ENCODE peak calls at places on chromosomes 13 and 19, in four cellular contexts. J is heart right ventricle, N is endodermal cell, K is epithelial cell of proximal tubule. Y is an unnamed sample.

GRCh38 chr19:51071006-51071405 is 6.1 kb upstream of the KLK13 start:
- DNase-seq in J (no peak), N (no peak), K (no peak), Y (no peak)

GRCh38 chr13:49844191-49844590 is 51.7 kb upstream of the KPNA3 start:
- DNase-seq in J (no peak), N (no peak), K (no peak), Y (no peak)

GRCh38 chr19:47438793-47439220 is 19.5 kb upstream of the MEIS3 start:
- DNase-seq in J (no peak), N (peak; percentile 82), K (no peak), Y (no peak)

GRCh38 chr13:74920945-74921725 is 560.8 kb downstream of the TBC1D4 start:
- DNase-seq in J (no peak), N (no peak), K (no peak), Y (no peak)

GRCh38 chr13:33953781-33954180 is 135.8 kb downstream of the RFC3 start:
- DNase-seq in J (no peak), N (no peak), K (no peak), Y (no peak)

GRCh38 chr13:24270639-24271131 is 38.7 kb upstream of the C1QTNF9 start:
- DNase-seq in J (peak; percentile 68), N (peak; percentile 52), K (no peak), Y (peak; percentile 33)

GRCh38 chr19:4566402-4567051 is 7.0 kb upstream of the SEMA6B start:
- DNase-seq in J (no peak), N (no peak), K (no peak), Y (no peak)

GRCh38 chr19:6076675-6077463 is 33.4 kb downstream of the RFX2 start:
- DNase-seq in J (no peak), N (no peak), K (no peak), Y (peak; percentile 81)

GRCh38 chr19:29687244-29687896 is 22.1 kb downstream of the PLEKHF1 start:
- DNase-seq in J (no peak), N (no peak), K (no peak), Y (peak; percentile 42)

GRCh38 chr13:105446197-105446596 is 1089.3 kb downstream of the EFNB2 start:
- DNase-seq in J (no peak), N (no peak), K (no peak), Y (no peak)

GRCh38 chr19:15468675-15469512 is 4.5 kb upstream of the RASAL3 start:
- DNase-seq in J (no peak), N (no peak), K (no peak), Y (no peak)

GRCh38 chr13:71046360-71047079 is 820.5 kb downstream of the DACH1 start:
- DNase-seq in J (no peak), N (no peak), K (no peak), Y (no peak)

GRCh38 chr13:69296130-69296529 is 811.5 kb upstream of the ATXN8OS start:
- DNase-seq in J (no peak), N (no peak), K (no peak), Y (no peak)

GRCh38 chr19:10680545-10681135 is 20.6 kb upstream of the QTRT1 start:
- DNase-seq in J (no peak), N (no peak), K (no peak), Y (no peak)

GRCh38 chr13:111859361-111860105 is 207.4 kb upstream of the SOX1 start:
- DNase-seq in J (no peak), N (no peak), K (no peak), Y (no peak)

GRCh38 chr19:49637865-49638350 is 2.0 kb downstream of the RRAS start:
- DNase-seq in J (peak; percentile 92), N (peak; percentile 88), K (no peak), Y (no peak)

GRCh38 chr13:28659611-28659970 is 661 bp downstream of the POMP start:
- DNase-seq in J (no peak), N (no peak), K (no peak), Y (no peak)

GRCh38 chr13:43564941-43565340 is 221.8 kb downstream of the ENOX1 start:
- DNase-seq in J (no peak), N (no peak), K (no peak), Y (no peak)

GRCh38 chr19:11054628-11055027 is 34.6 kb upstream of the LDLR start:
- DNase-seq in J (no peak), N (no peak), K (no peak), Y (no peak)

GRCh38 chr19:29727906-29728305 is 12.8 kb upstream of the C19orf12 start:
- DNase-seq in J (no peak), N (no peak), K (no peak), Y (no peak)

GRCh38 chr13:112605531-112605990 is 17.6 kb upstream of the TUBGCP3 start:
- DNase-seq in J (no peak), N (no peak), K (no peak), Y (no peak)

GRCh38 chr13:19845758-19846157 is 17.7 kb downstream of the ZMYM5 start:
- DNase-seq in J (no peak), N (no peak), K (no peak), Y (peak; percentile 87)

GRCh38 chr13:30126903-30127428 is 180.4 kb downstream of the KATNAL1 start:
- DNase-seq in J (no peak), N (no peak), K (no peak), Y (no peak)

GRCh38 chr19:11151181-11151580 is 4.4 kb downstream of the SPC24 start:
- DNase-seq in J (peak; percentile 55), N (no peak), K (no peak), Y (no peak)

GRCh38 chr13:93233997-93234416 is 7.4 kb downstream of the GPC6 start:
- DNase-seq in J (no peak), N (peak; percentile 81), K (no peak), Y (no peak)

GRCh38 chr19:3831601-3832000 is 37.2 kb downstream of the ZFR2 start:
- DNase-seq in J (no peak), N (no peak), K (no peak), Y (no peak)

GRCh38 chr13:61036715-61037114 is 378.9 kb downstream of the PCDH20 start:
- DNase-seq in J (no peak), N (no peak), K (no peak), Y (no peak)

GRCh38 chr13:104163866-104164630 is 1097.8 kb upstream of the SLC10A2 start:
- DNase-seq in J (no peak), N (no peak), K (no peak), Y (no peak)

GRCh38 chr13:43023244-43023931 is at the start of gene DNAJC15:
- DNase-seq in J (peak; percentile 93), N (peak; percentile 86), K (no peak), Y (peak; percentile 56)

GRCh38 chr19:46585539-46585938 is 15.6 kb upstream of the CALM3 start:
- DNase-seq in J (no peak), N (no peak), K (no peak), Y (no peak)

GRCh38 chr19:4547303-4548237 is 7.7 kb upstream of the LRG1 start:
- DNase-seq in J (no peak), N (peak; percentile 71), K (no peak), Y (no peak)

GRCh38 chr19:2455481-2456300 is 1.1 kb downstream of the LMNB2 start:
- DNase-seq in J (peak; percentile 29), N (peak; percentile 55), K (no peak), Y (no peak)

GRCh38 chr19:55962186-55962585 is 14.6 kb downstream of the NLRP8 start:
- DNase-seq in J (no peak), N (no peak), K (no peak), Y (no peak)

GRCh38 chr13:29901714-29902631 is 51.6 kb upstream of the UBL3 start:
- DNase-seq in J (no peak), N (no peak), K (peak; percentile 80), Y (peak; percentile 91)

GRCh38 chr19:33398361-33399060 is 25.0 kb downstream of the CEBPG start:
- DNase-seq in J (no peak), N (no peak), K (no peak), Y (no peak)
- TF ChIP-seq CTCF in J (no peak), N (peak; percentile 21), K (no peak), Y (no peak)

GRCh38 chr19:48540110-48540509 is 11.9 kb upstream of the SULT2B1 start:
- DNase-seq in J (no peak), N (no peak), K (no peak), Y (no peak)
- H3K4me3 ChIP-seq in J (no peak overlapping the region), N (no peak overlapping the region), K (no peak overlapping the region), Y (no peak overlapping the region)

DNA sequence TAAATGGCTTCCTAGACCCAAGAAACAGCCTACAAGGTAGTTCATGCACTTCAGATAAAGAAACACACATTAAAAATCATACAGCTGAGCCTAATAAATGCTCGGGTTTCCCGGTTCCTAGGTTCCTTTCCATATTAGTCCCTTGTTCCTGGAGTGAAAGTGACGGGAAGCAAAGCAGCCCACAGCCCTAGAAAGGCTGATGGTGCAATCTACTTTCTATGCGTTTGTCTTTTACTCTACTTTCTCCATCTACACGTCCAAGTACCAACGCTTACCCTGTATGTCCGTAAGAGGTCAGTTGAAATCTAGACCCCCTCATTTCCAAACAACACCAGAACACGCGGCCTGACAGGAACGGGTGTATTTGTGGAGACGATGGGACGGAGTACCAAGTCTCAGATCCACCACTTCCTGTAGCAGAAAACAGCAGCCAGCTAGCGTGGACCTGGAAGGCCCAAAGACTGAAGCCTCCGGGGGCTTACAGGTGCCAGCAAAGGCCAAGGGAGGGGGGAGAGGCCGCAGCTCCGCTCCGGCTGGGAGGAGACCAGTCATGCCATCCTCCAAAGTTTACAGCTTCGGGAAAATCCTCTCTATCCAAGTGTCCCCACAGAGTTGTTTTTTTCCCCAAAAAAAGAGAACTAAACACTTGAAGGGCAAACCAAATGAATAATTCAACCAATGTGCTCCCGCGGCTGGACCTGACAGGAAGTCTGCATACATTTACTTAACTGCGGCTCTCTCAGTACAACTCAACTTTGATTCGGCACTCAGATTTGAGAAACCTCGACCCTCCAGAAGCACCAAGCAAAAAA is 34.1 kb downstream of the STK24 start:
- DNase-seq in J (no peak), N (no peak), K (no peak), Y (no peak)
- TF ChIP-seq CTCF in J (no peak), N (no peak), K (no peak), Y (no peak)

GRCh38 chr19:54481326-54481930 is 8.3 kb upstream of the CDC42EP5 start:
- DNase-seq in J (peak; percentile 27), N (peak; percentile 90), K (no peak), Y (no peak)
- H3K4me3 ChIP-seq in J (no peak overlapping the region), N (no peak overlapping the region), K (no peak overlapping the region), Y (no peak overlapping the region)

GRCh38 chr19:41433171-41433570 is 6.0 kb upstream of the B3GNT8 start:
- DNase-seq in J (no peak), N (no peak), K (no peak), Y (no peak)

GRCh38 chr19:41436664-41436951 is 3.1 kb downstream of the DMAC2 start:
- DNase-seq in J (no peak), N (peak; percentile 38), K (no peak), Y (no peak)

GRCh38 chr19:41431426-41432386 is 4.5 kb upstream of the B3GNT8 start:
- DNase-seq in J (peak; percentile 83), N (peak; percentile 73), K (no peak), Y (no peak)

GRCh38 chr19:41430907-41431306 is 3.7 kb upstream of the B3GNT8 start:
- DNase-seq in J (no peak), N (no peak), K (no peak), Y (no peak)

GRCh38 chr19:41434450-41434849 is 5.3 kb downstream of the DMAC2 start:
- DNase-seq in J (no peak), N (no peak), K (no peak), Y (no peak)
- TF ChIP-seq CTCF in J (no peak), N (no peak), K (no peak), Y (no peak)

GRCh38 chr13:94708971-94709614 is 3.3 kb downstream of the SOX21 start:
- DNase-seq in J (no peak), N (no peak), K (no peak), Y (no peak)
- H3K4me3 ChIP-seq in J (no peak overlapping the region), N (peak overlapping the region; percentile 80), K (no peak overlapping the region), Y (no peak overlapping the region)